ENCODE peak calls at places on chromosomes 5 and 9, in five cellular contexts. X is AG08395, D is GM13976, E is hepatocyte, N is NCI-H1694. Y is an unnamed sample.

GRCh38 chr5:178113141-178113787 is at the start of gene N4BP3:
- DNase-seq in N (no peak), D (peak; percentile 93), X (peak; percentile 55), E (peak; percentile 91), Y (peak; percentile 9)

GRCh38 chr9:9552665-9553064 is 1060.1 kb downstream of the PTPRD start:
- DNase-seq in X (no peak), D (no peak), E (no peak), N (peak; percentile 45), Y (peak; percentile 62)

GRCh38 chr9:70421272-70422180 is 7.1 kb upstream of the KLF9 start:
- DNase-seq in X (peak; percentile 37), N (no peak), D (no peak), E (peak; percentile 13), Y (no peak)

GRCh38 chr5:54571462-54571861 is 53.9 kb downstream of the SNX18 start:
- DNase-seq in E (no peak), N (no peak), D (no peak), X (no peak), Y (no peak)

GRCh38 chr5:127367912-127368468 is 77.4 kb downstream of the MEGF10 start:
- DNase-seq in N (no peak), D (no peak), X (no peak), E (no peak), Y (peak; percentile 10)

GRCh38 chr9:13979941-13980318 is 334.0 kb downstream of the NFIB start:
- DNase-seq in E (no peak), N (no peak), X (no peak), D (no peak), Y (no peak)

GRCh38 chr5:14676320-14676719 is 11.8 kb downstream of the OTULIN start:
- DNase-seq in E (no peak), D (no peak), N (no peak), X (peak; percentile 19), Y (no peak)

GRCh38 chr5:81393783-81394718 is at the start of gene ACOT12:
- DNase-seq in N (no peak), X (peak; percentile 17), D (no peak), E (peak; percentile 35), Y (no peak)

GRCh38 chr5:159851053-159851452 is 65.2 kb upstream of the ADRA1B start:
- DNase-seq in X (no peak), E (no peak), N (no peak), D (no peak), Y (no peak)

GRCh38 chr9:114061292-114061691 is 16.8 kb downstream of the AMBP start:
- DNase-seq in E (no peak), N (no peak), X (no peak), D (no peak), Y (no peak)

Y was measured in NCI-H446.